ENCODE peak calls at places on chromosomes 2 and 18, in six cellular contexts. J, I, Z, R, M and N are unnamed samples.

GRCh38 chr2:240569998-240570530 is 1.8 kb downstream of the RNPEPL1 start:
- DNase-seq in J (no peak), I (no peak), Z (no peak), R (no peak), M (peak), N (no peak)

GRCh38 chr2:239806758-239807434 is 218.2 kb downstream of the NDUFA10 start:
- DNase-seq in J (no peak), I (no peak), Z (no peak), R (no peak), M (peak), N (no peak)

GRCh38 chr2:102385522-102385921 is 29.9 kb downstream of the IL18R1 start:
- DNase-seq in J (no peak), I (no peak), Z (no peak), R (no peak), M (no peak), N (no peak)

GRCh38 chr2:45237850-45238542 is 228.7 kb upstream of the SIX2 start:
- DNase-seq in J (no peak), I (no peak), Z (peak), R (no peak), M (no peak), N (no peak)

GRCh38 chr18:45025108-45025471 is 344.4 kb downstream of the SETBP1 start:
- DNase-seq in J (no peak), I (no peak), Z (no peak), R (no peak), M (no peak), N (no peak)

GRCh38 chr2:100520224-100520623 is 42.6 kb upstream of the PDCL3 start:
- DNase-seq in J (no peak), I (no peak), Z (no peak), R (no peak), M (no peak), N (no peak)

GRCh38 chr18:58819051-58819450 is 45.6 kb upstream of the ZNF532 start:
- DNase-seq in J (no peak), I (no peak), Z (no peak), R (peak), M (no peak), N (peak)

GRCh38 chr2:212640428-212640827 is 101.8 kb upstream of the ERBB4 start:
- DNase-seq in J (no peak), I (no peak), Z (no peak), R (no peak), M (no peak), N (no peak)

DNA sequence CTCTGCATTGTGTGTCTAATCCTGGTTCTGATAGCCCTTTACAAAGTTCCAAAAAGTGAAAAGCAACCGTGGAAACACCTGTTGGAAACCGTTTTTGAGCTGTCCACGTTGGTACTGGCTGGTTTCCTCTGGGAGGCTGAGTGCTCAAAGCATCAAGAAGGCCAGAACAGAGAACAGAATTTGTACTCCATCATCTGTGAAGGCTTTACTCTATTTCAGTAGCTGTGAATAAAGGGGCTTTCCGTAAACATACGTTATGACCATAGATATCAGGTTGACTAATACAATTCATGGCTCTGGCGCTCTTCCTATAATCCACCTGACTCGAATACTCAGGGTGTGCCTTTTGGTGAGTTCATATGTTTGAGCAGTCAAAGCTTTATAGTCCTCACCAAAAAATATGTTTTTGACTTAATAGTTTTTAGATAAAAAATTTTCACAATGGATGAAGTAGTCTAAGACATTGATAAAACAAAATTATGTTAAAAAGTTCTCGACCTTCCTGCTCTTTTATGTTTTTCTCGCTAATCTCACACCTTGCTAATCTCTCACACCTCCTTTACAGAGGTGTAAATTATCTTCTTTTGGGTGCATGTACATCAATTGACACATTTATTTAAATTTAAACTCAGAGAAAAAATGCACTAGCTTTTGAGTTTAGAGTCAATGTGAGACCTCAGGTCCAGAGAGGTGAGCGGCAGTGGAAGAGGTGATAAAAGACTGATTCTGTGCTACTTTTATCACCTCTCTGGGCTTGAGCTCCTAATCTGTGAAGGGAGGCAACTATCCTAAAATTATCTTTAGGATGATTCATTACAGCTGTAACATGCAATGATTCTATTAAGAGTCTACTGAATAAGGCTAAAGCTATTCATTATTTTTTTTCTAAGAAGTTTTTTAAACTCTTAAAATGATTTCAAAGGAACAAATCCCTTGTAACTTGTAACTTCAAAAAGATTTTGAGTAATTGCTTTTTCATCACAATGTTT is 65.3 kb downstream of the CXCR4 start:
- DNase-seq in J (no peak), I (no peak), Z (no peak), R (no peak), M (no peak), N (no peak)
- TF ChIP-seq TAF1 in J (no peak), I (no peak), Z (no peak), R (no peak), M (no peak), N (no peak)

GRCh38 chr2:9003616-9004337 is at the start of gene MBOAT2:
- DNase-seq in J (peak), I (peak), Z (no peak), R (peak), M (peak), N (peak)
- TF ChIP-seq POLR2A in J (peak), I (peak), Z (no peak), R (peak), M (peak), N (no peak)

GRCh38 chr18:66533693-66534092 is 70.2 kb downstream of the CDH19 start:
- DNase-seq in J (no peak), I (no peak), Z (no peak), R (no peak), M (no peak), N (no peak)
- TF ChIP-seq TAF1 in J (no peak), I (no peak), Z (no peak), R (no peak), M (no peak), N (no peak)

DNA sequence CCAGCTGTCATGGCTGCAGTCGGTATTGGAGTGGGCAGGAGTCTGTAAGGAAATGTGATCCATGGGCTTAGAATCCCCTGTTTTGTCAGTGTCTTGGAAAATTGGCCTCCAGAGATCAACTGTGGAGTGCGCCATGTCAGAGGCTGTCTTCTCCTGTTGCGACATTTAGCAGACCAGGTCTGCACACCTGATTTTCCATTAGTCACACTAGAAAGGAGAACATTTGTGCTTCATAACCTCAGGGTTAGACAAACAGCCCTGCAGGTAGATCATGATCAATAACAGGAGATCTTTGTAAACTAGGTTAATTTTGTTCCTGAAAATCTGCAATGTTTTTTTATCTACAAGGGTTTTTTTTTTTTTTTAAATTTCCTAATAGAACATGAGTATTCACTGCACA is 28.0 kb downstream of the LDLRAD4 start:
- DNase-seq in J (no peak), I (no peak), Z (no peak), R (no peak), M (no peak), N (no peak)
- TF ChIP-seq POLR2A in J (no peak), I (no peak), Z (no peak), R (no peak), M (no peak), N (no peak)